ENCODE peak calls at places on chromosome 22, in four cellular contexts. V, L, G and A are unnamed samples.

GRCh38 chr22:37621352-37621860 is 12.8 kb downstream of the GGA1 start:
- DNase-seq in G (no peak), L (no peak), V (no peak), A (no peak)

GRCh38 chr22:17767236-17768065 is 6.8 kb downstream of the BID start:
- DNase-seq in G (no peak), V (no peak), L (no peak), A (no peak)

GRCh38 chr22:49646876-49647275 is 180.8 kb downstream of the BRD1 start:
- DNase-seq in L (no peak), G (no peak), V (no peak), A (no peak)

GRCh38 chr22:38655532-38656255 is 498 bp downstream of the FAM227A start:
- DNase-seq in V (no peak), L (peak), G (peak), A (no peak)

GRCh38 chr22:46881373-46882118 is 119.1 kb downstream of the TBC1D22A start:
- DNase-seq in G (no peak), V (no peak), L (peak), A (no peak)

GRCh38 chr22:17842386-17842785 is 68.1 kb upstream of the BID start:
- DNase-seq in V (no peak), L (no peak), G (no peak), A (no peak)

GRCh38 chr22:49904040-49904369 is 14.2 kb downstream of the ALG12 start:
- DNase-seq in L (no peak), G (no peak), V (no peak), A (no peak)

GRCh38 chr22:37486224-37486845 is at the start of gene MFNG:
- DNase-seq in G (peak), L (peak), V (peak), A (no peak)

GRCh38 chr22:33332538-33332937 is 274.4 kb upstream of the SYN3 start:
- DNase-seq in G (no peak), L (no peak), V (peak), A (no peak)

GRCh38 chr22:43014062-43014875 is 680 bp downstream of the PACSIN2 start:
- DNase-seq in G (peak), L (peak), V (peak), A (no peak)

GRCh38 chr22:42560781-42561180 is 7.0 kb downstream of the SERHL2 start:
- DNase-seq in V (no peak), G (peak), L (no peak), A (no peak)

GRCh38 chr22:37052386-37053309 is 1.1 kb downstream of the KCTD17 start:
- DNase-seq in G (no peak), L (no peak), V (no peak), A (no peak)

GRCh38 chr22:50696251-50696798 is 23.7 kb downstream of the SHANK3 start:
- DNase-seq in G (no peak), L (no peak), V (no peak), A (no peak)

GRCh38 chr22:46813816-46814597 is 51.6 kb downstream of the TBC1D22A start:
- DNase-seq in V (no peak), L (no peak), G (peak), A (no peak)

GRCh38 chr22:17281026-17281809 is 62.0 kb upstream of the ADA2 start:
- DNase-seq in V (no peak), L (no peak), G (no peak), A (no peak)

GRCh38 chr22:38755155-38755910 is 465 bp downstream of the SUN2 start:
- DNase-seq in V (peak), G (peak), L (peak), A (no peak)

GRCh38 chr22:49203091-49203862 is 624.4 kb downstream of the BRD1 start:
- DNase-seq in V (no peak), L (no peak), G (no peak), A (no peak)

GRCh38 chr22:47201186-47201995 is 438.9 kb downstream of the TBC1D22A start:
- DNase-seq in V (peak), G (no peak), L (no peak), A (no peak)

GRCh38 chr22:40203568-40203967 is 25.8 kb downstream of the TNRC6B start:
- DNase-seq in V (no peak), G (no peak), L (no peak), A (no peak)

GRCh38 chr22:35417606-35418005 is 17.7 kb downstream of the MCM5 start:
- DNase-seq in V (no peak), L (no peak), G (no peak), A (no peak)

GRCh38 chr22:37501610-37502341 is 15.6 kb upstream of the MFNG start:
- DNase-seq in V (peak), G (peak), L (peak), A (peak)

GRCh38 chr22:39353346-39353745 is 3.6 kb downstream of the SYNGR1 start:
- DNase-seq in V (no peak), L (no peak), G (no peak), A (no peak)

GRCh38 chr22:37639771-37640590 is 512 bp downstream of the SH3BP1 start:
- DNase-seq in G (no peak), L (no peak), V (no peak), A (no peak)

GRCh38 chr22:39808087-39808486 is 85.5 kb downstream of the ENTHD1 start:
- DNase-seq in V (peak), L (peak), G (peak), A (no peak)

GRCh38 chr22:42315392-42315756 is 44.9 kb upstream of the TCF20 start:
- DNase-seq in V (peak), G (no peak), L (no peak), A (no peak)

GRCh38 chr22:43504068-43504467 is 92.3 kb downstream of the MPPED1 start:
- DNase-seq in G (no peak), L (no peak), V (no peak), A (no peak)

GRCh38 chr22:41524283-41524682 is 20.0 kb downstream of the POLR3H start:
- DNase-seq in V (peak), L (no peak), G (peak), A (no peak)

GRCh38 chr22:22687638-22688500 is 43.5 kb downstream of the GGTLC2 start:
- DNase-seq in V (peak), G (peak), L (peak), A (no peak)
- H3K4me3 ChIP-seq in V (no peak), G (no peak), L (no peak), A (no peak)

GRCh38 chr22:31161386-31161785 is 1.4 kb downstream of the RNF185 start:
- DNase-seq in L (no peak), V (no peak), G (no peak), A (no peak)
- H3K4me3 ChIP-seq in L (peak), V (peak), G (no peak), A (peak)

DNA sequence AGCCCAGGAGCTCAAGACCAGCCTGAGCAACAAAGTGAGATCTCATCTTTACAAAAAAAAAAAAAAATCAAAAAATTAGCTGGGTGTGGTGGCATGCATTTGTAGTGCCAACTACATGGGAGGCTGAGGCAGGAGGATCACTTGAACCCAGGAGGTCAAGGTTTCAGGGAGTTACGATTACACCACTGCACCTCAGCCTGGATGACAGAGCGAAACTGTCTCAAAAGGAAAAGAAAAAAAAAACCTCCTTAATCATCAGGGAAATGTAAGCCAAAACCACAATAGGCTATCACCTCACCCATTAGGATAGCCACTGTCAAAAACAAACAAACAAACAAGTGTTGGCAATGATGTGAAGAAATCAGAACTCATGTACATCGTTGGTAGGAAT is 13.4 kb downstream of the DGCR2 start:
- DNase-seq in V (no peak), G (no peak), L (no peak), A (no peak)
- H3K4me3 ChIP-seq in V (no peak), G (no peak), L (no peak), A (no peak)

GRCh38 chr22:44730490-44731356 is 21.7 kb upstream of the ARHGAP8 start:
- DNase-seq in V (no peak), G (no peak), L (no peak), A (no peak)

GRCh38 chr22:44731357-44731970 is 20.9 kb upstream of the ARHGAP8 start:
- DNase-seq in V (no peak), L (no peak), G (no peak), A (no peak)

GRCh38 chr22:44728761-44729261 is 23.6 kb upstream of the ARHGAP8 start:
- DNase-seq in L (no peak), V (no peak), G (no peak), A (no peak)

GRCh38 chr22:44729391-44730012 is 22.9 kb upstream of the ARHGAP8 start:
- DNase-seq in G (peak), V (no peak), L (no peak), A (peak)

DNA sequence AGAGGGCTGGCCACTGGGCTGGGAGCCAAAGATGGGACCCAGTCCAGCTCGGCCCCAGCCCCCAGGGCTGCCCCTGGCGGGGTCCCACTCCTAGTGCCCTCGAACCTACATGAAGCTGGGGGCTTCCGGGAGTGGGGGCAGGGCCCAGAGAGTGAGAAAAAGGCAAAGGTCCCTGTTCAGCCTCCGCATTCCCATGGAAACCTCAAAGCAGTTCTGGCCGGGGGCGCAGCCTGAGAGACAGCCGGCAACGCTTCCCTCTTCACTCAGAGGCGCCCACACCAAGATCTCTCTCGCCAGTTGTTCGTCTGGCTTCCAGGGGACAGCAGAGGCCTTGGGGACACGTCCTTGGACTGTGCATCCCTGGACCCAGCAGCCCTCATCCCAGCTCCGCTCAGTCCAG is 22.3 kb upstream of the ARHGAP8 start:
- DNase-seq in V (no peak), G (no peak), L (no peak), A (no peak)
- H3K4me3 ChIP-seq in V (no peak), G (no peak), L (no peak), A (no peak)

GRCh38 chr22:29793396-29793795 is 26.2 kb downstream of the UQCR10 start:
- DNase-seq in V (no peak), G (no peak), L (no peak), A (no peak)
- H3K4me3 ChIP-seq in V (no peak), G (no peak), L (no peak), A (no peak)